ENCODE peak calls at places on chromosomes 16 and 17, in nine cellular contexts. One of them, this sample, is unnamed.

GRCh38 chr16:50818380-50818779 is 76.5 kb downstream of the CYLD start:
- DNase-seq in activated CD8-positive, alpha-beta memory T cell treated with anti-CD3 and anti-CD28 coated beads for 24 hours: peak
- DNase-seq in T-helper 9 cell: no peak
- DNase-seq in dermis microvascular lymphatic vessel endothelial cell: no peak
- DNase-seq in NCI-H1092: no peak
- DNase-seq in HTR-8/SVneo: no peak
- DNase-seq in stimulated activated CD4-positive, alpha-beta T cell treated with anti-CD3 and anti-CD28 coated beads, Interleukin-4, amount 100 ng/mL, for 1 hour: no peak
- DNase-seq in kidney epithelial cell: no peak
- DNase-seq in globus pallidus: no peak
- DNase-seq in this sample: no peak

GRCh38 chr17:2174471-2175293 is 119.8 kb downstream of the HIC1 start:
- DNase-seq in globus pallidus: no peak
- DNase-seq in stimulated activated CD4-positive, alpha-beta T cell treated with anti-CD3 and anti-CD28 coated beads, Interleukin-4, amount 100 ng/mL, for 1 hour: no peak
- DNase-seq in NCI-H1092: peak
- DNase-seq in kidney epithelial cell: no peak
- DNase-seq in dermis microvascular lymphatic vessel endothelial cell: peak
- DNase-seq in activated CD8-positive, alpha-beta memory T cell treated with anti-CD3 and anti-CD28 coated beads for 24 hours: no peak
- DNase-seq in T-helper 9 cell: no peak
- DNase-seq in HTR-8/SVneo: peak
- DNase-seq in this sample: no peak

GRCh38 chr17:72420775-72421127 is 299.9 kb downstream of the SOX9 start:
- DNase-seq in HTR-8/SVneo: no peak
- DNase-seq in T-helper 9 cell: no peak
- DNase-seq in NCI-H1092: no peak
- DNase-seq in stimulated activated CD4-positive, alpha-beta T cell treated with anti-CD3 and anti-CD28 coated beads, Interleukin-4, amount 100 ng/mL, for 1 hour: no peak
- DNase-seq in kidney epithelial cell: no peak
- DNase-seq in globus pallidus: no peak
- DNase-seq in dermis microvascular lymphatic vessel endothelial cell: no peak
- DNase-seq in activated CD8-positive, alpha-beta memory T cell treated with anti-CD3 and anti-CD28 coated beads for 24 hours: no peak
- DNase-seq in this sample: no peak

GRCh38 chr16:84286568-84287220 is 8.0 kb upstream of the WFDC1 start:
- DNase-seq in HTR-8/SVneo: no peak
- DNase-seq in dermis microvascular lymphatic vessel endothelial cell: no peak
- DNase-seq in activated CD8-positive, alpha-beta memory T cell treated with anti-CD3 and anti-CD28 coated beads for 24 hours: no peak
- DNase-seq in kidney epithelial cell: no peak
- DNase-seq in globus pallidus: no peak
- DNase-seq in NCI-H1092: no peak
- DNase-seq in stimulated activated CD4-positive, alpha-beta T cell treated with anti-CD3 and anti-CD28 coated beads, Interleukin-4, amount 100 ng/mL, for 1 hour: no peak
- DNase-seq in T-helper 9 cell: no peak
- DNase-seq in this sample: peak

GRCh38 chr17:29369831-29370735 is 20.1 kb upstream of the TAOK1 start:
- DNase-seq in NCI-H1092: peak
- DNase-seq in T-helper 9 cell: peak
- DNase-seq in HTR-8/SVneo: peak
- DNase-seq in stimulated activated CD4-positive, alpha-beta T cell treated with anti-CD3 and anti-CD28 coated beads, Interleukin-4, amount 100 ng/mL, for 1 hour: peak
- DNase-seq in activated CD8-positive, alpha-beta memory T cell treated with anti-CD3 and anti-CD28 coated beads for 24 hours: peak
- DNase-seq in globus pallidus: peak
- DNase-seq in dermis microvascular lymphatic vessel endothelial cell: peak
- DNase-seq in kidney epithelial cell: peak
- DNase-seq in this sample: peak

GRCh38 chr17:56898874-56899273 is 15.0 kb downstream of the TRIM25 start:
- DNase-seq in activated CD8-positive, alpha-beta memory T cell treated with anti-CD3 and anti-CD28 coated beads for 24 hours: no peak
- DNase-seq in T-helper 9 cell: no peak
- DNase-seq in globus pallidus: no peak
- DNase-seq in dermis microvascular lymphatic vessel endothelial cell: no peak
- DNase-seq in stimulated activated CD4-positive, alpha-beta T cell treated with anti-CD3 and anti-CD28 coated beads, Interleukin-4, amount 100 ng/mL, for 1 hour: no peak
- DNase-seq in NCI-H1092: no peak
- DNase-seq in kidney epithelial cell: no peak
- DNase-seq in HTR-8/SVneo: no peak
- DNase-seq in this sample: no peak

GRCh38 chr17:48160177-48160967 is 52.8 kb downstream of the SNX11 start:
- DNase-seq in kidney epithelial cell: no peak
- DNase-seq in globus pallidus: no peak
- DNase-seq in activated CD8-positive, alpha-beta memory T cell treated with anti-CD3 and anti-CD28 coated beads for 24 hours: no peak
- DNase-seq in HTR-8/SVneo: no peak
- DNase-seq in stimulated activated CD4-positive, alpha-beta T cell treated with anti-CD3 and anti-CD28 coated beads, Interleukin-4, amount 100 ng/mL, for 1 hour: no peak
- DNase-seq in NCI-H1092: peak
- DNase-seq in T-helper 9 cell: no peak
- DNase-seq in dermis microvascular lymphatic vessel endothelial cell: no peak
- DNase-seq in this sample: no peak

GRCh38 chr16:62638964-62639861 is 603.0 kb upstream of the CDH8 start:
- DNase-seq in stimulated activated CD4-positive, alpha-beta T cell treated with anti-CD3 and anti-CD28 coated beads, Interleukin-4, amount 100 ng/mL, for 1 hour: no peak
- DNase-seq in HTR-8/SVneo: no peak
- DNase-seq in T-helper 9 cell: no peak
- DNase-seq in globus pallidus: no peak
- DNase-seq in activated CD8-positive, alpha-beta memory T cell treated with anti-CD3 and anti-CD28 coated beads for 24 hours: no peak
- DNase-seq in dermis microvascular lymphatic vessel endothelial cell: no peak
- DNase-seq in kidney epithelial cell: no peak
- DNase-seq in NCI-H1092: no peak
- DNase-seq in this sample: no peak

GRCh38 chr16:641326-642188 is at the start of gene MCRIP2:
- DNase-seq in stimulated activated CD4-positive, alpha-beta T cell treated with anti-CD3 and anti-CD28 coated beads, Interleukin-4, amount 100 ng/mL, for 1 hour: peak
- DNase-seq in dermis microvascular lymphatic vessel endothelial cell: no peak
- DNase-seq in NCI-H1092: peak
- DNase-seq in globus pallidus: peak
- DNase-seq in kidney epithelial cell: no peak
- DNase-seq in T-helper 9 cell: peak
- DNase-seq in activated CD8-positive, alpha-beta memory T cell treated with anti-CD3 and anti-CD28 coated beads for 24 hours: peak
- DNase-seq in HTR-8/SVneo: peak
- DNase-seq in this sample: peak

GRCh38 chr16:80369559-80369958 is 171.2 kb upstream of the DYNLRB2 start:
- DNase-seq in T-helper 9 cell: no peak
- DNase-seq in dermis microvascular lymphatic vessel endothelial cell: peak
- DNase-seq in activated CD8-positive, alpha-beta memory T cell treated with anti-CD3 and anti-CD28 coated beads for 24 hours: no peak
- DNase-seq in kidney epithelial cell: peak
- DNase-seq in NCI-H1092: no peak
- DNase-seq in HTR-8/SVneo: peak
- DNase-seq in globus pallidus: peak
- DNase-seq in stimulated activated CD4-positive, alpha-beta T cell treated with anti-CD3 and anti-CD28 coated beads, Interleukin-4, amount 100 ng/mL, for 1 hour: no peak
- DNase-seq in this sample: peak

GRCh38 chr17:64698725-64699124 is 36.6 kb upstream of the SMURF2 start:
- DNase-seq in HTR-8/SVneo: no peak
- DNase-seq in kidney epithelial cell: no peak
- DNase-seq in activated CD8-positive, alpha-beta memory T cell treated with anti-CD3 and anti-CD28 coated beads for 24 hours: no peak
- DNase-seq in T-helper 9 cell: no peak
- DNase-seq in dermis microvascular lymphatic vessel endothelial cell: no peak
- DNase-seq in NCI-H1092: no peak
- DNase-seq in globus pallidus: no peak
- DNase-seq in stimulated activated CD4-positive, alpha-beta T cell treated with anti-CD3 and anti-CD28 coated beads, Interleukin-4, amount 100 ng/mL, for 1 hour: no peak
- DNase-seq in this sample: no peak

GRCh38 chr16:72637306-72637705 is 410.6 kb downstream of the ZFHX3 start:
- DNase-seq in globus pallidus: no peak
- DNase-seq in dermis microvascular lymphatic vessel endothelial cell: no peak
- DNase-seq in HTR-8/SVneo: peak
- DNase-seq in T-helper 9 cell: no peak
- DNase-seq in kidney epithelial cell: no peak
- DNase-seq in stimulated activated CD4-positive, alpha-beta T cell treated with anti-CD3 and anti-CD28 coated beads, Interleukin-4, amount 100 ng/mL, for 1 hour: no peak
- DNase-seq in activated CD8-positive, alpha-beta memory T cell treated with anti-CD3 and anti-CD28 coated beads for 24 hours: no peak
- DNase-seq in NCI-H1092: no peak
- DNase-seq in this sample: peak

GRCh38 chr17:59627770-59628171 is 8.1 kb downstream of the CLTC start:
- DNase-seq in kidney epithelial cell: no peak
- DNase-seq in HTR-8/SVneo: no peak
- DNase-seq in stimulated activated CD4-positive, alpha-beta T cell treated with anti-CD3 and anti-CD28 coated beads, Interleukin-4, amount 100 ng/mL, for 1 hour: no peak
- DNase-seq in activated CD8-positive, alpha-beta memory T cell treated with anti-CD3 and anti-CD28 coated beads for 24 hours: no peak
- DNase-seq in T-helper 9 cell: no peak
- DNase-seq in NCI-H1092: no peak
- DNase-seq in dermis microvascular lymphatic vessel endothelial cell: no peak
- DNase-seq in globus pallidus: no peak
- DNase-seq in this sample: no peak

GRCh38 chr17:17380156-17380925 is 77.2 kb downstream of the NT5M start:
- DNase-seq in dermis microvascular lymphatic vessel endothelial cell: no peak
- DNase-seq in T-helper 9 cell: no peak
- DNase-seq in globus pallidus: no peak
- DNase-seq in activated CD8-positive, alpha-beta memory T cell treated with anti-CD3 and anti-CD28 coated beads for 24 hours: no peak
- DNase-seq in NCI-H1092: no peak
- DNase-seq in HTR-8/SVneo: no peak
- DNase-seq in stimulated activated CD4-positive, alpha-beta T cell treated with anti-CD3 and anti-CD28 coated beads, Interleukin-4, amount 100 ng/mL, for 1 hour: no peak
- DNase-seq in kidney epithelial cell: no peak
- DNase-seq in this sample: no peak

GRCh38 chr17:43694081-43694870 is 32.6 kb upstream of the MEOX1 start:
- DNase-seq in kidney epithelial cell: no peak
- DNase-seq in activated CD8-positive, alpha-beta memory T cell treated with anti-CD3 and anti-CD28 coated beads for 24 hours: peak
- DNase-seq in globus pallidus: peak
- DNase-seq in HTR-8/SVneo: peak
- DNase-seq in dermis microvascular lymphatic vessel endothelial cell: peak
- DNase-seq in stimulated activated CD4-positive, alpha-beta T cell treated with anti-CD3 and anti-CD28 coated beads, Interleukin-4, amount 100 ng/mL, for 1 hour: peak
- DNase-seq in NCI-H1092: peak
- DNase-seq in T-helper 9 cell: peak
- DNase-seq in this sample: peak

GRCh38 chr17:43074869-43075268 is 49.8 kb downstream of the RND2 start:
- DNase-seq in activated CD8-positive, alpha-beta memory T cell treated with anti-CD3 and anti-CD28 coated beads for 24 hours: no peak
- DNase-seq in HTR-8/SVneo: no peak
- DNase-seq in NCI-H1092: no peak
- DNase-seq in dermis microvascular lymphatic vessel endothelial cell: no peak
- DNase-seq in kidney epithelial cell: no peak
- DNase-seq in stimulated activated CD4-positive, alpha-beta T cell treated with anti-CD3 and anti-CD28 coated beads, Interleukin-4, amount 100 ng/mL, for 1 hour: no peak
- DNase-seq in T-helper 9 cell: no peak
- DNase-seq in globus pallidus: no peak
- DNase-seq in this sample: no peak

GRCh38 chr17:61418433-61418832 is 18.8 kb downstream of the TBX2 start:
- DNase-seq in stimulated activated CD4-positive, alpha-beta T cell treated with anti-CD3 and anti-CD28 coated beads, Interleukin-4, amount 100 ng/mL, for 1 hour: no peak
- DNase-seq in HTR-8/SVneo: no peak
- DNase-seq in globus pallidus: no peak
- DNase-seq in dermis microvascular lymphatic vessel endothelial cell: no peak
- DNase-seq in NCI-H1092: no peak
- DNase-seq in activated CD8-positive, alpha-beta memory T cell treated with anti-CD3 and anti-CD28 coated beads for 24 hours: no peak
- DNase-seq in T-helper 9 cell: no peak
- DNase-seq in kidney epithelial cell: no peak
- DNase-seq in this sample: no peak

GRCh38 chr17:72421128-72422092 is 300.6 kb downstream of the SOX9 start:
- DNase-seq in globus pallidus: no peak
- DNase-seq in HTR-8/SVneo: peak
- DNase-seq in stimulated activated CD4-positive, alpha-beta T cell treated with anti-CD3 and anti-CD28 coated beads, Interleukin-4, amount 100 ng/mL, for 1 hour: peak
- DNase-seq in NCI-H1092: no peak
- DNase-seq in activated CD8-positive, alpha-beta memory T cell treated with anti-CD3 and anti-CD28 coated beads for 24 hours: no peak
- DNase-seq in dermis microvascular lymphatic vessel endothelial cell: peak
- DNase-seq in kidney epithelial cell: peak
- DNase-seq in T-helper 9 cell: no peak
- DNase-seq in this sample: peak

GRCh38 chr17:68794636-68795503 is 160.3 kb downstream of the ABCA8 start:
- DNase-seq in stimulated activated CD4-positive, alpha-beta T cell treated with anti-CD3 and anti-CD28 coated beads, Interleukin-4, amount 100 ng/mL, for 1 hour: no peak
- DNase-seq in T-helper 9 cell: no peak
- DNase-seq in kidney epithelial cell: no peak
- DNase-seq in HTR-8/SVneo: no peak
- DNase-seq in dermis microvascular lymphatic vessel endothelial cell: peak
- DNase-seq in NCI-H1092: no peak
- DNase-seq in activated CD8-positive, alpha-beta memory T cell treated with anti-CD3 and anti-CD28 coated beads for 24 hours: no peak
- DNase-seq in globus pallidus: peak
- DNase-seq in this sample: no peak

GRCh38 chr17:40025991-40026815 is 11.0 kb downstream of the CSF3 start:
- DNase-seq in stimulated activated CD4-positive, alpha-beta T cell treated with anti-CD3 and anti-CD28 coated beads, Interleukin-4, amount 100 ng/mL, for 1 hour: peak
- DNase-seq in NCI-H1092: peak
- DNase-seq in globus pallidus: no peak
- DNase-seq in dermis microvascular lymphatic vessel endothelial cell: peak
- DNase-seq in kidney epithelial cell: no peak
- DNase-seq in HTR-8/SVneo: no peak
- DNase-seq in activated CD8-positive, alpha-beta memory T cell treated with anti-CD3 and anti-CD28 coated beads for 24 hours: peak
- DNase-seq in T-helper 9 cell: no peak
- DNase-seq in this sample: no peak

GRCh38 chr17:32584792-32585191 is 98.0 kb downstream of the CDK5R1 start:
- DNase-seq in stimulated activated CD4-positive, alpha-beta T cell treated with anti-CD3 and anti-CD28 coated beads, Interleukin-4, amount 100 ng/mL, for 1 hour: no peak
- DNase-seq in HTR-8/SVneo: no peak
- DNase-seq in NCI-H1092: no peak
- DNase-seq in T-helper 9 cell: no peak
- DNase-seq in activated CD8-positive, alpha-beta memory T cell treated with anti-CD3 and anti-CD28 coated beads for 24 hours: no peak
- DNase-seq in globus pallidus: no peak
- DNase-seq in dermis microvascular lymphatic vessel endothelial cell: no peak
- DNase-seq in kidney epithelial cell: no peak
- DNase-seq in this sample: no peak

GRCh38 chr16:11249233-11250061 is 6.6 kb downstream of the SOCS1 start:
- DNase-seq in T-helper 9 cell: no peak
- DNase-seq in HTR-8/SVneo: no peak
- DNase-seq in dermis microvascular lymphatic vessel endothelial cell: no peak
- DNase-seq in NCI-H1092: no peak
- DNase-seq in activated CD8-positive, alpha-beta memory T cell treated with anti-CD3 and anti-CD28 coated beads for 24 hours: peak
- DNase-seq in kidney epithelial cell: no peak
- DNase-seq in stimulated activated CD4-positive, alpha-beta T cell treated with anti-CD3 and anti-CD28 coated beads, Interleukin-4, amount 100 ng/mL, for 1 hour: no peak
- DNase-seq in globus pallidus: no peak
- DNase-seq in this sample: no peak

GRCh38 chr16:30121741-30122620 is 1.0 kb downstream of the MAPK3 start:
- DNase-seq in T-helper 9 cell: no peak
- DNase-seq in stimulated activated CD4-positive, alpha-beta T cell treated with anti-CD3 and anti-CD28 coated beads, Interleukin-4, amount 100 ng/mL, for 1 hour: no peak
- DNase-seq in kidney epithelial cell: no peak
- DNase-seq in globus pallidus: peak
- DNase-seq in activated CD8-positive, alpha-beta memory T cell treated with anti-CD3 and anti-CD28 coated beads for 24 hours: no peak
- DNase-seq in NCI-H1092: no peak
- DNase-seq in dermis microvascular lymphatic vessel endothelial cell: peak
- DNase-seq in HTR-8/SVneo: no peak
- DNase-seq in this sample: no peak

GRCh38 chr16:24978370-24978914 is 36.7 kb downstream of the ARHGAP17 start:
- DNase-seq in HTR-8/SVneo: no peak
- DNase-seq in globus pallidus: no peak
- DNase-seq in T-helper 9 cell: no peak
- DNase-seq in NCI-H1092: no peak
- DNase-seq in activated CD8-positive, alpha-beta memory T cell treated with anti-CD3 and anti-CD28 coated beads for 24 hours: no peak
- DNase-seq in kidney epithelial cell: no peak
- DNase-seq in stimulated activated CD4-positive, alpha-beta T cell treated with anti-CD3 and anti-CD28 coated beads, Interleukin-4, amount 100 ng/mL, for 1 hour: no peak
- DNase-seq in dermis microvascular lymphatic vessel endothelial cell: no peak
- DNase-seq in this sample: no peak